ENCODE peak calls at places on chromosome 1, in seven cellular contexts. L is PC-9; J is OCI-LY7; F is lung; H is effector memory CD4-positive, alpha-beta T cell; Z is BE2C; M is heart right ventricle. Y is an unnamed sample.

GRCh38 chr1:233424727-233425222 is 97.3 kb downstream of the MAP3K21 start:
- DNase-seq in F (no peak), M (no peak), J (no peak), L (no peak), Z (no peak), H (no peak), Y (no peak)

GRCh38 chr1:222820159-222820732 is 5.4 kb downstream of the DISP1 start:
- DNase-seq in L (no peak), J (no peak), Z (no peak), H (no peak), M (no peak), F (no peak), Y (no peak)

GRCh38 chr1:185795181-185795580 is 61.0 kb downstream of the HMCN1 start:
- DNase-seq in L (no peak), Z (no peak), H (no peak), F (no peak), J (no peak), M (no peak), Y (no peak)

GRCh38 chr1:8435569-8436071 is 117.7 kb downstream of the SLC45A1 start:
- DNase-seq in F (no peak), J (peak), L (no peak), Z (no peak), M (no peak), H (no peak), Y (no peak)

GRCh38 chr1:217660353-217661062 is 29.4 kb downstream of the SPATA17 start:
- DNase-seq in F (no peak), M (no peak), L (peak), Z (no peak), H (no peak), J (peak), Y (no peak)

GRCh38 chr1:211654838-211655787 is 20.3 kb downstream of the NEK2 start:
- DNase-seq in L (peak), F (peak), M (peak), J (peak), Z (peak), H (peak), Y (peak)

GRCh38 chr1:208159542-208160258 is 84.5 kb downstream of the PLXNA2 start:
- DNase-seq in M (no peak), Z (peak), F (no peak), J (no peak), L (no peak), H (no peak), Y (no peak)

GRCh38 chr1:41976671-41977070 is 57.9 kb upstream of the HIVEP3 start:
- DNase-seq in H (no peak), F (no peak), J (no peak), Z (no peak), L (no peak), M (no peak), Y (no peak)

GRCh38 chr1:51241119-51241518 is 5.0 kb downstream of the RNF11 start:
- DNase-seq in J (no peak), H (no peak), M (no peak), Z (no peak), L (no peak), F (no peak), Y (no peak)

GRCh38 chr1:19325958-19326747 is 14.0 kb downstream of the SLC66A1 start:
- DNase-seq in F (no peak), M (no peak), J (no peak), Z (no peak), L (no peak), H (no peak), Y (no peak)

GRCh38 chr1:244012232-244012631 is 38.9 kb upstream of the ZBTB18 start:
- DNase-seq in J (no peak), H (no peak), F (no peak), M (peak), L (no peak), Z (peak), Y (peak)

GRCh38 chr1:160797861-160798273 is 1.9 kb downstream of the LY9 start:
- DNase-seq in F (peak), H (peak), J (peak), Z (no peak), M (no peak), L (peak), Y (no peak)

GRCh38 chr1:46900401-46900800 is 40.9 kb downstream of the CYP4A11 start:
- DNase-seq in L (peak), J (no peak), Z (no peak), M (no peak), F (no peak), H (no peak), Y (no peak)

GRCh38 chr1:172566196-172566997 is 33.4 kb downstream of the SUCO start:
- DNase-seq in F (no peak), Z (no peak), J (no peak), M (no peak), L (no peak), H (no peak), Y (no peak)

GRCh38 chr1:39688706-39689105 is 2.5 kb downstream of the HPCAL4 start:
- DNase-seq in F (no peak), M (no peak), J (no peak), L (peak), H (no peak), Z (no peak), Y (no peak)

GRCh38 chr1:220685879-220686278 is 4.3 kb upstream of the C1orf115 start:
- DNase-seq in H (no peak), M (no peak), F (no peak), J (no peak), L (no peak), Z (no peak), Y (no peak)

GRCh38 chr1:11478571-11479374 is at the start of gene DISP3:
- DNase-seq in Z (peak), F (no peak), J (peak), M (peak), H (peak), L (no peak), Y (peak)

GRCh38 chr1:35809156-35810095 is 1.6 kb downstream of the AGO4 start:
- DNase-seq in L (no peak), J (no peak), M (no peak), H (no peak), Z (no peak), F (no peak), Y (no peak)

GRCh38 chr1:118947003-118947765 is 41.0 kb downstream of the TBX15 start:
- DNase-seq in Z (no peak), M (no peak), J (no peak), L (no peak), F (no peak), H (no peak), Y (no peak)

GRCh38 chr1:46410156-46411009 is 16.3 kb downstream of the FAAH start:
- DNase-seq in J (no peak), L (no peak), F (no peak), M (no peak), H (no peak), Z (no peak), Y (peak)

GRCh38 chr1:56411021-56411420 is 168.3 kb downstream of the PLPP3 start:
- DNase-seq in M (no peak), F (no peak), J (no peak), Z (no peak), H (no peak), L (no peak), Y (no peak)

GRCh38 chr1:64962447-64962846 is 3.9 kb downstream of the JAK1 start:
- DNase-seq in L (no peak), Z (no peak), J (peak), H (no peak), F (no peak), M (no peak), Y (no peak)
- H3K4me3 ChIP-seq in L (no peak), Z (no peak), J (peak), H (peak), F (no peak), M (no peak), Y (no peak)

GRCh38 chr1:204128964-204129896 is 22.6 kb downstream of the ETNK2 start:
- DNase-seq in L (no peak), M (peak), Z (peak), H (peak), F (peak), J (peak), Y (peak)
- H3K4me3 ChIP-seq in L (no peak), M (peak), Z (peak), H (no peak), F (no peak), J (no peak), Y (no peak)

GRCh38 chr1:182615468-182616129 is 11.4 kb upstream of the RGS16 start:
- DNase-seq in H (peak), L (no peak), J (peak), F (no peak), M (peak), Z (peak), Y (no peak)
- H3K4me3 ChIP-seq in H (peak), L (peak), J (peak), F (no peak), M (peak), Z (peak), Y (no peak)

DNA sequence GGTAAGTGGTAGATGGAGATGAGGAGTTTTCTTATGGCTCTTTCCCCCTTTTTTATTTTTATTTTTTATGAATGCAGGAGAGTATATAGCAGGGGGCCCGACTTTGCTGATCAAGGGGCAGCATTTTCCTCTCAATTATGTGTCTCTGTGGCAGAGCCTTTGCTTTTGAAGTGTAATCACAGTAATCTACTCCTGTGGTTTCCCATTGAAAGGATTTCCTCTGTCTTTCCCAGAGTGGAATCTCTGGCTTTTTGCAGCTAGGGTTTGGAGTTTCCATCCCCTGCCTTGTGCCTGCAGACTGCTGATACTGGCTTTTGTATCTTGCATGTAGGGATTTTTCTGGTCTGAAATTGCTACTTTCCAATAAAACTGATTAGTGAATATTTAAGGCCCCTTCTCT is 29.1 kb downstream of the ARID1A start:
- DNase-seq in L (no peak), H (no peak), J (no peak), Z (no peak), M (no peak), F (no peak), Y (no peak)
- H3K4me3 ChIP-seq in L (no peak), H (no peak), J (no peak), Z (no peak), M (no peak), F (no peak), Y (no peak)

GRCh38 chr1:110673197-110673701 is 1.5 kb downstream of the KCNA3 start:
- DNase-seq in Z (no peak), J (peak), H (no peak), F (no peak), L (no peak), M (no peak), Y (no peak)

GRCh38 chr1:110675060-110675791 is 486 bp upstream of the KCNA3 start:
- DNase-seq in H (no peak), J (no peak), Z (no peak), F (no peak), M (peak), L (no peak), Y (no peak)

GRCh38 chr1:110673805-110674336 is 869 bp downstream of the KCNA3 start:
- DNase-seq in Z (no peak), M (no peak), J (peak), L (no peak), F (no peak), H (no peak), Y (no peak)

GRCh38 chr1:110672753-110673108 is 2.0 kb downstream of the KCNA3 start:
- DNase-seq in F (no peak), M (no peak), L (no peak), H (peak), J (peak), Z (no peak), Y (no peak)

DNA sequence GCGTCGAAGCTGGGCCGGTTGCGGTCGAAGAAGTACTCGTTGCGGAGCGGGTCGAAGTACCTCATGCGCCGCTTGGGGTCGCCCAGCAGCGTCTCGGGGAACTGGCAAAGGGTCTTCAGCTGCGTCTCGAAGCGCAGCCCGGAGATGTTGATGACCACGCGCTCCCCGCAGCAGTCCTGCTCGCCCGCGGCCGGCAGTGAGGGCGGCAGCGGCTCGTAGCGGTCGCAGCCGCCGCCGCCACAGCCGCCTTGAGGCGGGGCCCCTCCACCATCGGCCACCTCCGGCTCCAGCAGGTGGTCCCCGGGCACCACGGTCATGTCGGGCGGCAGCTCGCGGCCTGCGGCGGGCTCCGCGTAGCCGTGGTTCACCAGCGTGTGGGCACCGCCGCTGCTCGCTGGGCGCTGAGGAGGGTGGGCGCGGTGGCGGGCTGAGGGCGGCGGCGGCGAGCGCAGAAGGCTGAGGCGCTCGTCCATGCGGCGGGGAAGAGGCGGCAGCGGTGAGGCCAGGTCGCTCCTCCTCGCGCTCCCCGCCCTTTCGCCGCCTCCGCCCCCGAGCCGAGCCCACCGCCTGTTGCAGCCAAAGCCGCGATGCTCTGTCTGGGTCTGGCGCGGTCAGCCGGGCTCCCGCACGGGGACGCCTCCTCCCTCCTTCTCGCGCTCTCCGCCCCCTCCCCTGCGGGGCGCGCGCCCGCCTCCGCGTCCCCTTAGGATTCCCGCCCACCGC is at the start of gene KCNA3:
- DNase-seq in Z (peak), F (no peak), J (peak), L (no peak), H (peak), M (peak), Y (no peak)
- H3K4me3 ChIP-seq in Z (peak), F (peak), J (peak), L (no peak), H (peak), M (peak), Y (no peak)

GRCh38 chr1:5119496-5120234 is 465.3 kb downstream of the AJAP1 start:
- DNase-seq in F (no peak), Z (no peak), H (no peak), J (no peak), M (no peak), L (no peak), Y (peak)

GRCh38 chr1:5120559-5120958 is 466.1 kb downstream of the AJAP1 start:
- DNase-seq in L (no peak), J (no peak), M (no peak), F (no peak), Z (no peak), H (no peak), Y (no peak)

GRCh38 chr1:5129746-5130355 is 475.4 kb downstream of the AJAP1 start:
- DNase-seq in H (no peak), L (no peak), Z (no peak), F (no peak), M (no peak), J (no peak), Y (no peak)

DNA sequence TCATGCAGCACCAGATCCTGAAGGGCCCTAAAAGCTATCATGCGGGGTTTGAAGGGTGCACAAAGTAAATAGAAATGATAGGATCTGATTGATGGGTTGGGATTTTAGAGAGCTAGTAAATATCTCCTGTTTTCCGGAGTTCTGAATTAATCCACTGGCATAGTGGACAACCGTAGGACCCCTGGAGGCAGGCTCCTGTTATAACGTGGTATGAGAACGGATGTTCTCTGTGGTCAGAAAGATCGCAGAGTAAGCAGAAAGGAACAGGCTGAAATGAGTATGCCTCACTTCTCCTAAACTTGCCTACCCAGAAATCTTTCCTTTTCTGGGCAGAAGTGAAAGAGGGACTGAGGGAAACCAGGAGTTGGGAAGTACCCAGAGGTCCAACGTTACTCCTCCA is 470.8 kb downstream of the AJAP1 start:
- DNase-seq in J (no peak), L (no peak), M (no peak), Z (no peak), H (no peak), F (no peak), Y (no peak)
- H3K4me3 ChIP-seq in J (no peak), L (no peak), M (no peak), Z (no peak), H (no peak), F (no peak), Y (no peak)

GRCh38 chr1:87803395-87803794 is 474.7 kb downstream of the LMO4 start:
- DNase-seq in L (no peak), F (no peak), J (no peak), Z (no peak), M (no peak), H (no peak), Y (no peak)
- H3K4me3 ChIP-seq in L (no peak), F (no peak), J (no peak), Z (no peak), M (no peak), H (no peak), Y (no peak)